ENCODE peak calls at places on chromosomes 7 and 10, in eight cellular contexts. N, J, Q, B, I, H, C and R are unnamed samples.
A peak's percentile ranks its signal among the peaks of the same experiment; 100 is the strongest.

GRCh38 chr10:20040012-20040411 is 223.8 kb downstream of the PLXDC2 start:
- DNase-seq in N (peak; percentile 79), J (no peak), Q (no peak), B (no peak), I (no peak), H (no peak), C (no peak), R (no peak)

GRCh38 chr7:98211676-98212531 is 665 bp downstream of the BHLHA15 start:
- DNase-seq in N (no peak), J (no peak), Q (no peak), B (peak; percentile 18), I (peak; percentile 72), H (no peak), C (peak; percentile 41), R (peak; percentile 62)

GRCh38 chr7:46253500-46253899 is 332.4 kb upstream of the IGFBP3 start:
- DNase-seq in N (no peak), J (no peak), Q (no peak), B (no peak), I (no peak), H (no peak), C (no peak), R (no peak)

GRCh38 chr7:22316914-22317313 is 40.0 kb downstream of the RAPGEF5 start:
- DNase-seq in N (no peak), J (no peak), Q (no peak), B (no peak), I (no peak), H (no peak), C (no peak), R (no peak)

GRCh38 chr10:70502406-70502805 is 23.8 kb downstream of the PALD1 start:
- DNase-seq in N (no peak), J (no peak), Q (no peak), B (no peak), I (no peak), H (no peak), C (no peak), R (no peak)

GRCh38 chr7:2641406-2642393 is 9.9 kb downstream of the TTYH3 start:
- DNase-seq in N (peak; percentile 98), J (no peak), Q (peak; percentile 64), B (peak; percentile 74), I (peak; percentile 97), H (peak; percentile 88), C (peak; percentile 93), R (peak; percentile 96)

GRCh38 chr10:19014034-19014433 is 34.6 kb upstream of the MALRD1 start:
- DNase-seq in N (peak; percentile 2), J (peak; percentile 1), Q (no peak), B (no peak), I (no peak), H (no peak), C (no peak), R (no peak)

GRCh38 chr7:150727381-150727780 is 9.8 kb upstream of the GIMAP5 start:
- DNase-seq in N (no peak), J (no peak), Q (peak; percentile 75), B (peak; percentile 46), I (no peak), H (no peak), C (no peak), R (no peak)

GRCh38 chr10:111079241-111079760 is 2.5 kb downstream of the ADRA2A start:
- DNase-seq in N (no peak), J (no peak), Q (no peak), B (no peak), I (no peak), H (no peak), C (no peak), R (no peak)

GRCh38 chr10:61175331-61175730 is 231.3 kb upstream of the RHOBTB1 start:
- DNase-seq in N (peak; percentile 21), J (no peak), Q (no peak), B (no peak), I (no peak), H (no peak), C (no peak), R (no peak)

GRCh38 chr10:3987142-3987974 is 202.3 kb upstream of the KLF6 start:
- DNase-seq in N (no peak), J (no peak), Q (no peak), B (no peak), I (no peak), H (no peak), C (no peak), R (no peak)

GRCh38 chr7:158586499-158587191 is 978 bp downstream of the PTPRN2 start:
- DNase-seq in N (no peak), J (no peak), Q (no peak), B (no peak), I (no peak), H (no peak), C (no peak), R (no peak)

GRCh38 chr10:6145414-6145978 is 56.7 kb downstream of the RBM17 start:
- DNase-seq in N (no peak), J (no peak), Q (peak; percentile 34), B (peak; percentile 29), I (no peak), H (peak; percentile 38), C (no peak), R (no peak)

GRCh38 chr7:2515424-2516193 is 4.0 kb upstream of the LFNG start:
- DNase-seq in N (no peak), J (no peak), Q (no peak), B (no peak), I (no peak), H (no peak), C (no peak), R (no peak)

GRCh38 chr7:132450188-132450587 is 126.1 kb downstream of the PLXNA4 start:
- DNase-seq in N (no peak), J (no peak), Q (no peak), B (no peak), I (no peak), H (no peak), C (no peak), R (no peak)
- H3K27ac ChIP-seq in N (no peak overlapping the region), J (no peak overlapping the region), Q (no peak overlapping the region), B (no peak overlapping the region), I (no peak overlapping the region), H (no peak overlapping the region), C (no peak overlapping the region), R (no peak overlapping the region)

DNA sequence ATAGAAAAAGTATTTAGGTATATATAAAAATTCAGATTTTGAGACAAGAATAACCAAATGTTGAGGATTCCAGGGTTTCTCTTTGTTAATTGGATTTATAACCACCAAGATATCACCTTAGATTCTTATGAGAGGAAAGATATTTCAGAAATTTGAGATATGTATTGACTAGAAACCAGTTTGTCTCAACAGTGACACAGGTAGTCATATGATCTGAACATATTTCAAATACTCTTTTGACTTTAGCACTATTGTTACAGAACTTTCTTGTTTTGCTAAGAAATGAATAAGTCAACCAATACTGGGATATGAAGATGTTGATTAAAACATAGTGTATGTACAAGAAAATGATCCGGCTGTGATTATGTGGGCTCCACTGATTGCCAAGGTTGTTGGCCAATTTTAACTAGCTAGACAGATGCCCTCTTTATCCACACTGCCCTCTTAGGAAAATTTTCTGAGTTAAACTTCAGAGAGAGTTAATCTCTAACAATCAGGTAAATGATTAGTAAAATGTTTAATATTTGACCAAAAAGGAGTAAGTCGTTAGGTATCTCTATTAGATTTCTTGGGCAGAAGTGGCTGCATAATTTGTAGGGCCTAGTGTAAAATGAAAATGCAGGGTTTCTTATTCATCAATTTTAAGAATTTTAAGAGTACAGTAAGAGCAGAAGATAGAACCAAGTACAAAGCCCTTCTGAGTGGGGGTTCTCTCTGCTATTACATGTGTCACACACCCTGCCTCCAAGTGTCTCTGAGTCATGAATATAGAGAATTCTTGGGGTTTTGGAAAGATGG is 376.0 kb downstream of the TFEC start:
- DNase-seq in N (no peak), J (no peak), Q (no peak), B (no peak), I (no peak), H (no peak), C (no peak), R (no peak)
- H3K27ac ChIP-seq in N (no peak overlapping the region), J (no peak overlapping the region), Q (no peak overlapping the region), B (no peak overlapping the region), I (no peak overlapping the region), H (no peak overlapping the region), C (no peak overlapping the region), R (no peak overlapping the region)

GRCh38 chr7:97026705-97027426 is 2.2 kb upstream of the DLX5 start:
- DNase-seq in N (no peak), J (no peak), Q (no peak), B (no peak), I (no peak), H (no peak), C (no peak), R (no peak)

GRCh38 chr7:97025130-97025499 is 484 bp upstream of the DLX5 start:
- DNase-seq in N (no peak), J (no peak), Q (no peak), B (no peak), I (no peak), H (no peak), C (no peak), R (no peak)

GRCh38 chr7:97024209-97025129 is at the start of gene DLX5:
- DNase-seq in N (peak; percentile 18), J (no peak), Q (no peak), B (no peak), I (no peak), H (no peak), C (peak; percentile 91), R (no peak)

GRCh38 chr7:97025983-97026704 is 1.5 kb upstream of the DLX5 start:
- DNase-seq in N (peak; percentile 11), J (no peak), Q (no peak), B (no peak), I (no peak), H (no peak), C (no peak), R (no peak)

DNA sequence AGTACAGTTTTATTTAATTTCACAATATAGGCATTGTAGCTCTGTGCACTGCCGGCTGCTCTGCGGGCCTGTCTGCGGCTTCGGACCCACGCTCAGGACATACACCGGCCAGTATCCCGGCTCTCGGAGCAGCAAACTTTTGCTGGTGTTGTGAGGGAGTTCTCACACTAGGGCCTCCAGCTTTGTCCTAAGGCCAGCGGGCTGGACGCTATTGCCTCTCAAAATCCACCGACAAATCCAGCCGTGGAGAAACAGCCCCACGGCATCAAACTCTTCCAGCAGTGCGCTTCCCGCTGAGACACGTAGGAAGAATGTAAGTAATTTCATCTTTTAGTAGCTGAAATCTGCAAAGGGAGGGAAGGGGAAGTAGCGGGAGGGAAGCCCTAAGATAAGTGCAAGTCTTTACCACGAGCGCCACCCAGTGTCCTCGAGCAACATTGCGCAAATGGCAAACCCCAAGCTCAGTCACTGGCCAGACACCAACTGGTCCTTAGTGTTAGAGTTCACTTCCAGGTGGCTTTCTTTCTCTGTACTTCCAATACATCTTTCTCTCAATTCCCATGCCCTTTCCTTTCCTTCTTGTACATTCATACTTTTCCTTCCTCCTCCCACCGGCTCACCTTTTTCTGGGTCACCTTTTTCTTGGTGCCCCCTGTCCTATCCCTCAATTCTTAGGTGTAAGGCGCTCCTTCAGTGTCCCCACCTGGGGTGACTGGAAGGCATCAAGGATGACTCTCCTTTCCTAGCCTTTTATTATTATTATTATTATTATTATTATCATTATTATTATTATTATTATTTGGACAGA is 3.0 kb upstream of the DLX5 start:
- DNase-seq in N (peak; percentile 90), J (peak; percentile 45), Q (peak; percentile 71), B (peak; percentile 70), I (no peak), H (peak; percentile 71), C (peak; percentile 77), R (peak; percentile 83)
- H3K27ac ChIP-seq in N (no peak overlapping the region), J (no peak overlapping the region), Q (no peak overlapping the region), B (no peak overlapping the region), I (no peak overlapping the region), H (no peak overlapping the region), C (no peak overlapping the region), R (no peak overlapping the region)

DNA sequence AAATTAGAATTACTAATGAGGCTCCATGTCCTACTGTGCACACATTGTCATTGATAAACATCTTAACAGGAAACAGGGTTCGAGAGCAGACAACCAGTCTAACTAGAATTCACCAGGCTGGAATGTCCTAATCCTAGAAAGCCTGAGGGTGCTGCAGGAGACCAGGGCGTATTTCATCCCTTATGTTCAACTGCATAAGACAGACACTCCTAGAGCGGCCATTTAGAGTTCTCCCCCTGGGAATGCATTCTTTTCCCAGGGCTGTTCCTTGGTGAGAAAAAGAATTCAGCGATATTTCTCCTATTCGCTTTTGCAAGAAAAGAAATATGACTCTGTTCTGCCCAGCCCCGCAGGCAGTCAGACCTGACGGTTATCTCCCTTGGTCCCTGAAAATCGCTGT is 486.0 kb downstream of the REEP3 start:
- DNase-seq in N (no peak), J (no peak), Q (no peak), B (no peak), I (no peak), H (no peak), C (no peak), R (no peak)
- H3K27ac ChIP-seq in N (no peak overlapping the region), J (no peak overlapping the region), Q (no peak overlapping the region), B (no peak overlapping the region), I (no peak overlapping the region), H (no peak overlapping the region), C (no peak overlapping the region), R (no peak overlapping the region)